ENCODE peak calls at places on chromosomes 5 and 9, in seven cellular contexts. X is H9, J is astrocyte, A is HepG2, K is endothelial cell of umbilical vein, M is IMR-90, B is DND-41. Q is an unnamed sample.

GRCh38 chr9:128160603-128160987 is 530 bp downstream of the BBLN start:
- DNase-seq in X (no peak), J (no peak), A (no peak), K (peak), M (peak), B (peak), Q (no peak)

GRCh38 chr9:121559183-121559582 is 59.5 kb upstream of the GGTA1 start:
- DNase-seq in X (no peak), J (peak), A (no peak), K (no peak), M (peak), B (no peak), Q (no peak)

GRCh38 chr5:140239939-140240700 is 62.8 kb downstream of the PFDN1 start:
- DNase-seq in X (peak), J (peak), A (peak), K (peak), M (peak), B (peak), Q (no peak)

GRCh38 chr5:92907914-92908606 is 673.0 kb downstream of the NR2F1-AS1 start:
- DNase-seq in X (no peak), J (peak), A (peak), K (peak), M (peak), B (no peak), Q (no peak)

GRCh38 chr5:148911386-148911785 is 85.0 kb downstream of the ADRB2 start:
- DNase-seq in X (no peak), J (no peak), A (no peak), K (no peak), M (no peak), B (no peak), Q (no peak)

GRCh38 chr9:137286980-137287383 is 9.5 kb downstream of the TOR4A start:
- DNase-seq in X (peak), J (no peak), A (peak), K (peak), M (peak), B (peak), Q (peak)

GRCh38 chr9:129774791-129775149 is 21.9 kb upstream of the PTGES start:
- DNase-seq in X (peak), J (no peak), A (no peak), K (no peak), M (no peak), B (no peak), Q (no peak)

GRCh38 chr9:31364171-31364570 is 1020.3 kb upstream of the ACO1 start:
- DNase-seq in X (no peak), J (no peak), A (no peak), K (no peak), M (no peak), B (no peak), Q (no peak)

GRCh38 chr9:111966851-111967250 is 70.2 kb downstream of the UGCG start:
- DNase-seq in X (no peak), J (no peak), A (no peak), K (no peak), M (peak), B (no peak), Q (no peak)

DNA sequence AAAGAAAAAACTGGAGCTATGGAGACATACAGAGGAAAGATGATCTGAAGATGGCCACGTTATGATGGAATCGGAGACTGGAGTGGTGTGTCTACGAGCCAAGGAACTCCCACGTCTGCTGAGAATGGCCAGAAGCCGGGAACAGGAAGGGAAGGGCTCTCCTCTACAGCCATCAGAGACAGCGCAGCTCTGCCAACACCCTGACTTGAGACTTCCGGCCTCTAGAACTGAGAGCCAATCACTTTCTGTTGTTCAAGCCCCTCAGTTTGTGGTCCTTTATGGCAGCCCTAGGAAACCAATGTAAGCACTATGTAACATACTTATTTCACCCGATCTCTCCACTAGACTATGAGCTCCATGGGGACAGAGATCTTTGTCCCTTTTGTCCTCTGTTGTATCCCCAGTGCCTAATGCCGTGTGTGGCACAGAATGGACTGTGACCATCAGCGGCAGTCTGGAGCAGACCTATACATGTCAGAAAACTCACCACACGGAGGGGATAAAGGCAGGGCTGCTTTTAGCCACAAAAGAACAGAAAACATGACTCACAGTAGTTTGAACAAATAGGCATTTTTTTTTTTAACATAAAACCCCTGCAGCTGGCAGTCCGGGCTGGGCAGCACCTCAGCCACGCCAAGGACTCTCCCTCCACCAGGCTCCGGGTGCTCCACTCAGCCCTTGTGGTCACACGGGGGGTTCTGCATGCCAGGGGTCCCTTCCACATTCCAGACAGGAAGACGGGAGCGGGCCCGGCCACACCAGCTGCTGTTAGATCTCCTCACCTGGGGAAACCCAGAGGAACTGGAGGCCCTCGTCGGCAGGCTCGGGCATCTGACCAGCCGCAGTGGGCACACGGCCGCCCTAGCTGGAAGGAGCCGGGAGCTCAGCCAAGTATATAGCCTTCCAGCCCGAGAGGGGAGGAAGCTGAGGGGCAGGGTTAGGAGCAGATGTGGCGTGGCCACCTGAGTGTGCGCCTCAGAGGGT is 16.1 kb upstream of the MXD3 start:
- DNase-seq in X (peak), J (peak), A (peak), K (peak), M (peak), B (no peak), Q (peak)
- TF ChIP-seq CTCF in X (no peak), J (no peak), A (peak), K (no peak), M (no peak), B (no peak), Q (no peak)

GRCh38 chr9:109205526-109205925 is 38.5 kb upstream of the FRRS1L start:
- DNase-seq in X (no peak), J (no peak), A (no peak), K (no peak), M (no peak), B (no peak), Q (no peak)
- H3K9ac ChIP-seq in X (no peak), J (no peak), A (no peak), K (no peak), M (no peak), B (no peak), Q (no peak)

DNA sequence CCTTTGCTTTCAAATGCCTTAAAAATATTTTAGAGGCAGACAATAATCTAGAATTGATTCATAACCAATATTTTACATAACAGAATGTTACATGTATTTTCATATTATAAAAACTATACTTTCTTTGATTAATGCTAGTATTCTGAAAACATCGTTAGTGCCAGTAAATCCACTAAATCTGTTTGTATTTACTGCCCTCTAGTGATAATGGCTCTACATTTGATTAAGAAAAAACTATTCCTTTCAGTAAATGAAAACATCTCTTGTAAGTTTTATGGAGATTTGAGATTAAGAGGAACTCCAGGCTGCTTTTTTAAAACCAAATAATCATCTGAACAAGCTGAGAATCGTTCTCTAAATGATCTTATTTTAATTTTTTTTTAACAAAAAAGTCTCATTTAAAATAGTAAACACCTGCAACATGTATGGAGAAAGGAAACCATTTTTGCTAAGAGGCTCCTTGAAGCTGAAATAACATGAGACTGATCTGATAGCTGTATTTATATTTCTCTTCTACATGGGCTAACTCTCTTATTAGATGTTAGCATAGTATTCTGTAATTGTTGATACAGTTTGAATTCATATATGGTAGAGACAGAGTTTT is 424.7 kb downstream of the RAB3C start:
- DNase-seq in X (no peak), J (peak), A (no peak), K (peak), M (peak), B (no peak), Q (no peak)
- TF ChIP-seq CTCF in X (peak), J (peak), A (peak), K (no peak), M (peak), B (peak), Q (peak)

GRCh38 chr9:33677961-33678360 is 117.4 kb upstream of the PRSS3 start:
- DNase-seq in X (no peak), J (no peak), A (no peak), K (no peak), M (no peak), B (no peak), Q (no peak)

GRCh38 chr9:33677506-33677809 is 117.9 kb upstream of the PRSS3 start:
- DNase-seq in X (no peak), J (no peak), A (no peak), K (peak), M (no peak), B (no peak), Q (no peak)

GRCh38 chr9:33682551-33682950 is 112.8 kb upstream of the PRSS3 start:
- DNase-seq in X (no peak), J (no peak), A (no peak), K (no peak), M (no peak), B (no peak), Q (no peak)

GRCh38 chr9:33676746-33677505 is 118.4 kb upstream of the PRSS3 start:
- DNase-seq in X (peak), J (peak), A (no peak), K (peak), M (peak), B (no peak), Q (peak)
- H3K9ac ChIP-seq in X (peak), J (peak), A (no peak), K (no peak), M (no peak), B (no peak), Q (no peak)

GRCh38 chr5:54882101-54882500 is 103.3 kb downstream of the ESM1 start:
- DNase-seq in X (no peak), J (no peak), A (no peak), K (no peak), M (no peak), B (no peak), Q (no peak)

GRCh38 chr5:54884195-54884536 is 101.2 kb downstream of the ESM1 start:
- DNase-seq in X (no peak), J (no peak), A (no peak), K (no peak), M (no peak), B (no peak), Q (peak)

GRCh38 chr5:54882841-54883240 is 102.6 kb downstream of the ESM1 start:
- DNase-seq in X (no peak), J (no peak), A (no peak), K (no peak), M (no peak), B (no peak), Q (no peak)

GRCh38 chr5:54885636-54886035 is 99.8 kb downstream of the ESM1 start:
- DNase-seq in X (peak), J (no peak), A (no peak), K (no peak), M (no peak), B (no peak), Q (no peak)

GRCh38 chr5:54883374-54884194 is 101.8 kb downstream of the ESM1 start:
- DNase-seq in X (peak), J (peak), A (no peak), K (peak), M (peak), B (no peak), Q (peak)
- TF ChIP-seq CTCF in X (no peak), J (no peak), A (no peak), K (no peak), M (no peak), B (no peak), Q (no peak)

Q was measured in kidney.